ENCODE peak calls at places on chromosome 3, in nine cellular contexts. W, D, J, F, P, S, X, C and B are unnamed samples.

GRCh38 chr3:21913791-21914190 is 162.8 kb upstream of the ZNF385D start:
- DNase-seq in P (no peak), S (no peak), J (no peak), X (peak; percentile 57), W (no peak), F (no peak), D (no peak), C (no peak), B (no peak)

GRCh38 chr3:59185586-59186381 is 136.0 kb upstream of the CFAP20DC start:
- DNase-seq in P (no peak), W (no peak), X (peak; percentile 47), C (no peak), S (no peak), F (no peak), J (no peak), D (no peak), B (no peak)

GRCh38 chr3:102485701-102486100 is 50.9 kb downstream of the ZPLD1 start:
- DNase-seq in P (no peak), D (no peak), C (no peak), S (no peak), X (no peak), J (no peak), W (no peak), F (no peak), B (no peak)

GRCh38 chr3:157428957-157429356 is 7.7 kb upstream of the PTX3 start:
- DNase-seq in F (no peak), S (no peak), J (no peak), P (no peak), W (no peak), D (no peak), X (no peak), C (no peak), B (no peak)

GRCh38 chr3:94071713-94072284 is 8.9 kb downstream of the NSUN3 start:
- DNase-seq in J (no peak), W (no peak), S (no peak), D (no peak), C (no peak), X (no peak), F (no peak), P (no peak), B (no peak)

GRCh38 chr3:128253150-128253549 is 99.9 kb downstream of the EEFSEC start:
- DNase-seq in X (no peak), S (no peak), F (no peak), J (no peak), W (no peak), P (no peak), D (no peak), C (no peak), B (no peak)

GRCh38 chr3:56800373-56801150 is 1.2 kb downstream of the ARHGEF3 start:
- DNase-seq in F (no peak), J (peak; percentile 83), S (no peak), X (no peak), P (no peak), C (no peak), W (no peak), D (no peak), B (no peak)

GRCh38 chr3:12891985-12892839 is 50.8 kb upstream of the RPL32 start:
- DNase-seq in C (peak; percentile 21), W (peak; percentile 46), P (peak; percentile 83), D (peak; percentile 53), X (peak; percentile 81), S (peak; percentile 80), F (peak; percentile 53), J (no peak), B (no peak)

GRCh38 chr3:149577801-149578200 is 80.0 kb downstream of the WWTR1 start:
- DNase-seq in W (no peak), C (no peak), D (no peak), F (no peak), P (no peak), S (no peak), J (no peak), X (no peak), B (no peak)

GRCh38 chr3:49377483-49377882 is 19.3 kb upstream of the GPX1 start:
- DNase-seq in D (no peak), J (peak; percentile 71), S (no peak), F (no peak), W (no peak), P (peak; percentile 15), X (peak; percentile 75), C (no peak), B (no peak)

GRCh38 chr3:115800489-115801080 is 177.3 kb downstream of the GAP43 start:
- DNase-seq in D (no peak), X (peak; percentile 92), F (no peak), W (no peak), P (no peak), S (peak; percentile 71), C (no peak), J (no peak), B (no peak)

GRCh38 chr3:74067296-74067695 is 442.6 kb upstream of the PDZRN3 start:
- DNase-seq in C (no peak), F (peak; percentile 59), D (no peak), S (no peak), X (peak; percentile 66), P (peak; percentile 16), W (no peak), J (no peak), B (peak; percentile 77)

GRCh38 chr3:58334013-58334321 is 1.3 kb downstream of the PXK start:
- DNase-seq in F (no peak), C (no peak), P (no peak), S (no peak), D (no peak), J (no peak), W (no peak), X (no peak), B (no peak)